ENCODE peak calls at places on chromosomes 7 and 10, in four cellular contexts. Q is fibroblast of mammary gland, N is A549, P is right atrium auricular region. E is an unnamed sample.

GRCh38 chr10:78045237-78045636 is 11.6 kb downstream of the RPS24 start:
- DNase-seq in Q (no peak), N (no peak), P (no peak), E (no peak)

GRCh38 chr10:78524342-78524741 is 490.7 kb downstream of the RPS24 start:
- DNase-seq in Q (no peak), N (no peak), P (no peak), E (no peak)

GRCh38 chr10:4431114-4431862 is 394.7 kb upstream of the AKR1E2 start:
- DNase-seq in Q (peak; percentile 25), N (peak; percentile 37), P (no peak), E (no peak)

GRCh38 chr10:112958275-112958995 is 8.4 kb downstream of the TCF7L2 start:
- DNase-seq in Q (peak; percentile 97), N (peak; percentile 60), P (no peak), E (no peak)

GRCh38 chr7:35035511-35035921 is 1.8 kb downstream of the DPY19L1 start:
- DNase-seq in Q (peak; percentile 31), N (peak; percentile 75), P (no peak), E (no peak)

GRCh38 chr7:43278088-43278644 is 165.7 kb downstream of the HECW1 start:
- DNase-seq in Q (peak; percentile 4), N (no peak), P (no peak), E (no peak)

GRCh38 chr7:100475549-100475948 is 3.5 kb downstream of the TSC22D4 start:
- DNase-seq in Q (no peak), N (no peak), P (no peak), E (no peak)

GRCh38 chr7:103637080-103637479 is 191.1 kb upstream of the SLC26A5 start:
- DNase-seq in Q (peak; percentile 96), N (peak; percentile 17), P (no peak), E (no peak)

GRCh38 chr10:53134050-53134449 is 361.5 kb upstream of the MBL2 start:
- DNase-seq in Q (no peak), N (no peak), P (no peak), E (no peak)

GRCh38 chr10:113103131-113103830 is 153.2 kb downstream of the TCF7L2 start:
- DNase-seq in Q (peak; percentile 77), N (no peak), P (no peak), E (no peak)

GRCh38 chr7:108112683-108113082 is 17.5 kb downstream of the LAMB4 start:
- DNase-seq in Q (no peak), N (no peak), P (no peak), E (no peak)

GRCh38 chr7:6422926-6423632 is 24.7 kb downstream of the DAGLB start:
- DNase-seq in Q (no peak), N (no peak), P (no peak), E (no peak)

GRCh38 chr7:153030976-153031375 is 271.4 kb downstream of the ACTR3B start:
- DNase-seq in Q (no peak), N (no peak), P (no peak), E (no peak)

GRCh38 chr10:51886438-51887068 is 187.2 kb upstream of the CSTF2T start:
- DNase-seq in Q (peak; percentile 74), N (no peak), P (no peak), E (no peak)

GRCh38 chr7:147298611-147299043 is 1182.0 kb downstream of the CNTNAP2 start:
- DNase-seq in Q (no peak), N (no peak), P (no peak), E (no peak)

GRCh38 chr10:99344715-99345114 is 15.6 kb downstream of the CNNM1 start:
- DNase-seq in Q (no peak), N (peak; percentile 84), P (no peak), E (no peak)

GRCh38 chr10:74923556-74923955 is 97.2 kb downstream of the KAT6B start:
- DNase-seq in Q (no peak), N (no peak), P (no peak), E (no peak)

GRCh38 chr7:5419523-5420107 is 4.0 kb downstream of the TNRC18 start:
- DNase-seq in Q (no peak), N (no peak), P (no peak), E (no peak)

GRCh38 chr7:106283831-106284515 is 810 bp downstream of the NAMPT start:
- DNase-seq in Q (peak; percentile 50), N (peak; percentile 63), P (peak; percentile 60), E (no peak)

GRCh38 chr10:94123253-94123995 is 129.7 kb downstream of the PLCE1 start:
- DNase-seq in Q (peak; percentile 79), N (peak; percentile 87), P (no peak), E (no peak)

GRCh38 chr7:139861794-139862193 is 32.7 kb downstream of the TBXAS1 start:
- DNase-seq in Q (peak; percentile 33), N (no peak), P (peak; percentile 11), E (no peak)

GRCh38 chr7:128867842-128868623 is 5.4 kb downstream of the ATP6V1F start:
- DNase-seq in Q (no peak), N (no peak), P (no peak), E (no peak)

GRCh38 chr10:22340362-22341189 is 4.7 kb upstream of the SPAG6 start:
- DNase-seq in Q (peak; percentile 31), N (peak; percentile 85), P (peak; percentile 72), E (peak; percentile 83)

GRCh38 chr7:116544488-116544887 is 19.7 kb downstream of the CAV1 start:
- DNase-seq in Q (no peak), N (no peak), P (no peak), E (no peak)

GRCh38 chr7:110842796-110843195 is 248.1 kb upstream of the LRRN3 start:
- DNase-seq in Q (no peak), N (no peak), P (no peak), E (no peak)

GRCh38 chr10:29034592-29034991 is 254.3 kb upstream of the LYZL1 start:
- DNase-seq in Q (no peak), N (no peak), P (no peak), E (no peak)

GRCh38 chr10:132463333-132464255 is 66.6 kb downstream of the PWWP2B start:
- DNase-seq in Q (peak; percentile 34), N (no peak), P (no peak), E (no peak)

GRCh38 chr10:59391060-59391459 is 28.7 kb upstream of the FAM13C start:
- DNase-seq in Q (no peak), N (no peak), P (no peak), E (no peak)

GRCh38 chr10:59384761-59385160 is 22.4 kb upstream of the FAM13C start:
- DNase-seq in Q (no peak), N (no peak), P (no peak), E (no peak)

GRCh38 chr10:59387951-59388431 is 25.6 kb upstream of the FAM13C start:
- DNase-seq in Q (peak; percentile 93), N (peak; percentile 4), P (no peak), E (no peak)

GRCh38 chr10:59383908-59384307 is 21.6 kb upstream of the FAM13C start:
- DNase-seq in Q (no peak), N (no peak), P (no peak), E (no peak)

DNA sequence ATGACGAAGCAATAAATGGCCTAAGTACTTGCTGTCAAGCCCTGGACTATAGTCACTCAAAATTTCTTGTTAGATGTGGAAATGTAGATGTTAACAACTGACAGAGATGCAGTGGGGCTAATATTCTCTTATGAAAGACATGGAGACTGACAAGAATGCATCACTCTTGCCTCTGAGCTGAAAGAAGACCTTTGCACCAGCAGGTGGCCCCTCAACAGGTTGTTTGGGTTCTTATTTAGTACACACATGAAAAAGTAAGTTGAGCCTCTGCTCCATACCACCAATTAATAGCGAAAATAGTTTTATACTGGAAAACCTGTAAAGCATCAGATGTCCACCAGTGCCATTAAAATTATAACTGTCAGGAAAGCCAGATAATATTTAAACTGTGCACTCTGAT is 26.2 kb upstream of the FAM13C start:
- DNase-seq in Q (no peak), N (no peak), P (no peak), E (no peak)
- TF ChIP-seq CTCF in Q (no peak), N (no peak), P (no peak), E (no peak)

GRCh38 chr10:115047705-115048104 is 45.5 kb upstream of the ATRNL1 start:
- DNase-seq in Q (no peak), N (no peak), P (no peak), E (no peak)

GRCh38 chr10:115049318-115049717 is 43.8 kb upstream of the ATRNL1 start:
- DNase-seq in Q (no peak), N (no peak), P (no peak), E (no peak)

GRCh38 chr10:115050375-115050960 is 42.7 kb upstream of the ATRNL1 start:
- DNase-seq in Q (no peak), N (no peak), P (no peak), E (no peak)

GRCh38 chr10:115051216-115051615 is 41.9 kb upstream of the ATRNL1 start:
- DNase-seq in Q (no peak), N (no peak), P (no peak), E (no peak)

DNA sequence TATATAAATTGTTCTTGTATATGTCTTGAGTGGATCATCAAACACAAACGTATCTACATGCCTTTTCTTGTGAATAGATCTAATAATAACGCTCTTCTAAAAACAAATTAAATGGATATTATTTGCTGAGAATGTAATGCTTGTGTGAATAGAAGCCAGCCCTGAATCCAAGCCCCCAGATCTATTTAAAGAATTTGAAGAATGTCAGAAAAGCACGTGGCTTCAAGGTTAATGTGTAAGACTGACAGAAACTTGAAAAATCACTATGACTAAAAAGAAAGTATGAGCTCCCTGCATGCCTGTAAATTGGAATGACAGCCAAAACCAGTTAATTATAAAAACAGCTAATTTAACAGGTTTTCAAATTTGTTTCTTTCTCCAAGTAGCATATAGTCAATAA is 43.2 kb upstream of the ATRNL1 start:
- DNase-seq in Q (no peak), N (no peak), P (no peak), E (no peak)
- TF ChIP-seq CTCF in Q (no peak), N (no peak), P (no peak), E (no peak)

GRCh38 chr7:12769464-12769863 is 82.0 kb downstream of the ARL4A start:
- DNase-seq in Q (no peak), N (no peak), P (no peak), E (no peak)
- TF ChIP-seq CTCF in Q (no peak), N (no peak), P (no peak), E (no peak)

GRCh38 chr10:122507661-122508060 is 46.3 kb downstream of the HTRA1 start:
- DNase-seq in Q (no peak), N (no peak), P (no peak), E (no peak)

GRCh38 chr10:122509323-122509722 is 48.0 kb downstream of the HTRA1 start:
- DNase-seq in Q (no peak), N (no peak), P (no peak), E (no peak)

GRCh38 chr10:122510326-122510725 is 49.0 kb downstream of the HTRA1 start:
- DNase-seq in Q (no peak), N (no peak), P (no peak), E (no peak)

GRCh38 chr10:122513053-122513452 is 47.5 kb upstream of the DMBT1 start:
- DNase-seq in Q (no peak), N (no peak), P (no peak), E (no peak)

DNA sequence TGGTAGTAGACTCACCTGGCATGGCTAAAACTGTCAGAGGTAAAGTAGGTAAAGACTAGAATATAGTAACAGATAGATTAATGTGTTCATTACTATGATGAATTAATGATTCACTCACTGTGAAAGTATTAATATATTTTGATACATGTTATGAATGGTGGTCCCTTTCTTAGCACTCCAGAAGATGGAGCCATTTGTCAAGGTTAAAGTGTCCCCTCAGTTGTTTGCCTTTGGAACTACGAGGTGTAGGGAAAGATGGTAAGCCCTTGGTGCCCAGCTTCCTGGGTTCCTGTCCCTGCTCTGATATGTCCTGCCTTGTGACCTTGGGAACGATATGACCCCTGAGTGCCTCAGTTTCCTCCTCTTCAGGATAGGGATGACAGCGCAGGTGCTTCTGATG is 49.4 kb downstream of the HTRA1 start:
- DNase-seq in Q (no peak), N (no peak), P (no peak), E (no peak)
- TF ChIP-seq CTCF in Q (no peak), N (no peak), P (no peak), E (no peak)

E was measured in type B pancreatic cell.